ENCODE peak calls at places on chromosomes 4 and X, in eight cellular contexts. L, W, S, X, Q, E, G and C are unnamed samples. For H3K9me3, the result is how much of the 10 kb centered on the place peaks cover.

GRCh38 chrX:151983186-151983585 is 8.7 kb upstream of the GABRE start:
- DNase-seq in L (no peak), W (no peak), S (no peak), X (no peak), Q (peak), E (no peak), G (no peak), C (no peak)

GRCh38 chr4:86910369-86910768 is 18.1 kb upstream of the C4orf36 start:
- DNase-seq in L (no peak), W (no peak), S (no peak), X (no peak), Q (no peak), E (no peak), G (no peak), C (no peak)

GRCh38 chr4:18464160-18464559 is 442.6 kb upstream of the LCORL start:
- DNase-seq in L (no peak), W (no peak), S (no peak), X (no peak), Q (no peak), E (no peak), G (no peak), C (no peak)

GRCh38 chr4:87521757-87522374 is 7.3 kb downstream of the SPARCL1 start:
- DNase-seq in L (peak), W (no peak), S (no peak), X (no peak), Q (peak), E (no peak), G (no peak), C (no peak)

GRCh38 chr4:25978327-25978726 is 64.3 kb downstream of the SMIM20 start:
- DNase-seq in L (no peak), W (no peak), S (no peak), X (no peak), Q (no peak), E (no peak), G (no peak), C (no peak)

GRCh38 chr4:55853484-55854046 is at the start of gene EXOC1:
- DNase-seq in L (peak), W (peak), S (peak), X (peak), Q (peak), E (peak), G (peak), C (peak)

GRCh38 chr4:108336076-108336475 is 167.3 kb upstream of the LEF1 start:
- DNase-seq in L (no peak), W (no peak), S (no peak), X (no peak), Q (peak), E (no peak), G (no peak), C (no peak)

GRCh38 chr4:140947507-140947906 is 185.8 kb downstream of the RNF150 start:
- DNase-seq in L (no peak), W (no peak), S (no peak), X (no peak), Q (no peak), E (no peak), G (peak), C (no peak)

GRCh38 chrX:45172890-45173289 is 27.8 kb downstream of the DIPK2B start:
- DNase-seq in L (peak), W (no peak), S (no peak), X (no peak), Q (peak), E (no peak), G (no peak), C (no peak)

GRCh38 chr4:146146918-146147317 is 28.6 kb upstream of the LSM6 start:
- DNase-seq in L (no peak), W (no peak), S (no peak), X (no peak), Q (no peak), E (no peak), G (no peak), C (no peak)

GRCh38 chrX:7090506-7091095 is 56.9 kb upstream of the STS start:
- DNase-seq in L (no peak), W (no peak), S (no peak), X (no peak), Q (no peak), E (no peak), G (no peak), C (no peak)

GRCh38 chr4:3749081-3749480 is 17.1 kb upstream of the ADRA2C start:
- DNase-seq in L (no peak), W (no peak), S (no peak), X (no peak), Q (no peak), E (no peak), G (no peak), C (no peak)

GRCh38 chr4:70914631-70915030 is 12.5 kb downstream of the MOB1B start:
- DNase-seq in L (no peak), W (no peak), S (no peak), X (no peak), Q (no peak), E (no peak), G (no peak), C (no peak)

GRCh38 chr4:95224402-95224801 is 324.4 kb downstream of the UNC5C start:
- DNase-seq in L (no peak), W (no peak), S (no peak), X (no peak), Q (no peak), E (no peak), G (no peak), C (no peak)

GRCh38 chr4:103892616-103893015 is 172.8 kb upstream of the TACR3 start:
- DNase-seq in L (no peak), W (no peak), S (no peak), X (no peak), Q (peak), E (no peak), G (no peak), C (no peak)

GRCh38 chr4:27662426-27662825 is 801.8 kb downstream of the STIM2 start:
- DNase-seq in L (no peak), W (no peak), S (no peak), X (no peak), Q (no peak), E (no peak), G (no peak), C (no peak)

GRCh38 chr4:98334461-98334860 is 73.3 kb downstream of the RAP1GDS1 start:
- DNase-seq in L (no peak), W (no peak), S (no peak), X (no peak), Q (no peak), E (no peak), G (no peak), C (no peak)

GRCh38 chr4:20829958-20830357 is 129.7 kb downstream of the PACRGL start:
- DNase-seq in L (no peak), W (no peak), S (no peak), X (no peak), Q (peak), E (no peak), G (no peak), C (no peak)

GRCh38 chrX:1493877-1494510 is 41.3 kb upstream of the ASMTL start:
- DNase-seq in L (no peak), W (no peak), S (no peak), X (peak), Q (no peak), E (no peak), G (peak), C (peak)

GRCh38 chr4:72319596-72319995 is 249.4 kb downstream of the ADAMTS3 start:
- DNase-seq in L (no peak), W (no peak), S (no peak), X (no peak), Q (peak), E (no peak), G (no peak), C (no peak)

GRCh38 chr4:73692284-73692683 is 48.1 kb upstream of the CXCL8 start:
- DNase-seq in L (no peak), W (no peak), S (no peak), X (no peak), Q (peak), E (no peak), G (no peak), C (no peak)

GRCh38 chrX:24201216-24201615 is 51.7 kb downstream of the ZFX start:
- DNase-seq in L (no peak), W (no peak), S (no peak), X (no peak), Q (no peak), E (no peak), G (no peak), C (no peak)

GRCh38 chrX:24200133-24200532 is 50.6 kb downstream of the ZFX start:
- DNase-seq in L (no peak), W (no peak), S (no peak), X (no peak), Q (no peak), E (no peak), G (no peak), C (no peak)

GRCh38 chrX:24196509-24196908 is 47.0 kb downstream of the ZFX start:
- DNase-seq in L (no peak), W (no peak), S (no peak), X (no peak), Q (no peak), E (no peak), G (no peak), C (no peak)

GRCh38 chrX:24202465-24203031 is 53.0 kb downstream of the ZFX start:
- DNase-seq in L (no peak), W (no peak), S (no peak), X (no peak), Q (no peak), E (no peak), G (no peak), C (no peak)

DNA sequence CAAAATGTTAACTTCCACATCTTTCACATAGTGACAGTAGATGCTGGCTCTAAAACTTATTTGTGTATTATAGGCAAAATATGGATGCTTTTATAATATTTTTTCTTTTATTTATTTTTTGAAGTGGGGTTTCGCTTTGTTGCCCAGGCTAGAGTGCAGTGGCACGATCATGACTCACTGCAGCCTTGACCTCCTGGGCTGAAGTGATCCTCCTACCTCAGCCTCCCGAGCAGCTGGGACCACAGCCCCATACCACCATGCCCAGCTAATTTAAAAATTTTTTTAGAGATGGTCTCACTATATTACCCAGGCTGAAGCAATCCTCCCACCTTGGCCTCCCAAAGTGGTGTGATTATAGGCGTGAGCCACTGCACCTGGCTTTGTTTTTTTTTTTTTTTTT is 48.6 kb downstream of the ZFX start:
- DNase-seq in L (no peak), W (no peak), S (no peak), X (no peak), Q (no peak), E (no peak), G (no peak), C (no peak)
- TF ChIP-seq CTCF in L (no peak), W (no peak), S (no peak), X (no peak), Q (no peak), E (no peak), G (no peak), C (no peak)

DNA sequence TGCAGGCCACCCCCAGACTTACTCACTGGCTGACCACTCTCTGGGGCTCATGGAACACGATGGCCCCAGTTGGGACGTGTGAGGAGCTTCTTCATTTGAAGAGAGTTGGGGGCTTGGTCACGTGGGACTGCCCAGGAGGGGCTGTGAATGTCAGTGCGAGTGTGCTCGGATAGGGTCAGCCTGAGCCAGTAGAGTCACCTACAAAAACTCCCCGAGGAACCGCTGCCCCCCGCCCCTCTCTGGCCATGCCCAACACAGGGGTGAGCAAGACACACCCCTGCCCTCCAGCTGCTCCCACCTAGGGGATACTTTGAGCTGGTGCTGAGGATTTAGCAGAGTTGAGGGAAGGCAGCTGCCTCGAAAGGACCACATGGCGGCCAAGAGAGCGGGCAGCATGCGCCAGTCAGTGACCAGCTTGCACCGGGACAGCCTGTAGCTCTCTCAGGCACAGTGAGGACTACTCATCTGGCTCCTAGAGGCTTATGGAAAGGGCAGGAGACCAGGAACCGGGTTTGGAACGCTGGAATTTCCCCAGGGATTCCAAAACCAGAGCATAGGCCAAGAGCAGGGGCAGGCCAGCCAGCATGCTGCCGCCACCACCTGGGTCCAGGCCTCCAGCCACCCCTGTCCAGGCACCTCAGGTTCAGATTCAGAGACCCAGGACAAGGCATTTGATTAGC is 8.4 kb downstream of the PNMA6E start:
- DNase-seq in L (no peak), W (no peak), S (no peak), X (no peak), Q (no peak), E (no peak), G (no peak), C (no peak)
- H3K9me3 ChIP-seq in L (under half), W (under half), S (under half), X (under half), Q (under half), E (under half), G (under half), C (under half)

GRCh38 chrX:13472975-13473665 is 96.3 kb upstream of the EGFL6 start:
- DNase-seq in L (no peak), W (no peak), S (no peak), X (no peak), Q (no peak), E (no peak), G (no peak), C (no peak)
- H3K4me3 ChIP-seq in L (no peak), W (peak), S (no peak), X (no peak), Q (no peak), E (no peak), G (no peak), C (no peak)

GRCh38 chr4:123018391-123018755 is 96.0 kb upstream of the NUDT6 start:
- DNase-seq in L (no peak), W (no peak), S (no peak), X (no peak), Q (no peak), E (no peak), G (no peak), C (no peak)

GRCh38 chr4:123017636-123018390 is 95.4 kb upstream of the NUDT6 start:
- DNase-seq in L (no peak), W (no peak), S (no peak), X (no peak), Q (peak), E (no peak), G (no peak), C (no peak)

GRCh38 chr4:123017078-123017477 is 94.7 kb upstream of the NUDT6 start:
- DNase-seq in L (no peak), W (no peak), S (no peak), X (no peak), Q (no peak), E (no peak), G (no peak), C (no peak)

GRCh38 chr4:123014038-123014437 is 91.6 kb upstream of the NUDT6 start:
- DNase-seq in L (no peak), W (no peak), S (no peak), X (no peak), Q (peak), E (no peak), G (no peak), C (no peak)
- TF ChIP-seq CTCF in L (no peak), W (no peak), S (no peak), X (no peak), Q (no peak), E (no peak), G (no peak), C (no peak)

DNA sequence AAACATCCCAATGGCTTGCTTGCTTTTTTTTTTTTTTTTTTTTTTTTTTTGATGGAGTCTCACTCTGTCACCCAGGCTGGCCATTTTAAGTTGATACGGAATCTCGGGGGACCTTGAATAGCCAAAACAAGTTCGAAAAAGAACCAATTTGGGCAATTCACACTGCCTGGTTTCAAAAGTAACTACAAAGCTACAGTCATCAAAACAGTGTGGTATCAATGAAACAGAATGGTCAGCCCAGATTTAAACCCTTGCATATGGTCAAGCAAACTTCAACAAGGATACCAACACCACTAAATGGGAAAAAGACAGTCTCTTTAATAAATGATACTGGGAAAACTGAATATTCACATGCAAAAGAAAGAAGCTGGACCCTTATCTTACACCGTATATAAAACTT is 41.8 kb downstream of the BRCC3 start:
- DNase-seq in L (no peak), W (no peak), S (no peak), X (no peak), Q (no peak), E (no peak), G (no peak), C (no peak)
- H3K9me3 ChIP-seq in L (under half), W (under half), S (under half), X (under half), Q (under half), E (under half), G (under half), C (under half)

GRCh38 chr4:69073375-69073774 is 22.9 kb upstream of the UGT2B7 start:
- DNase-seq in L (no peak), W (no peak), S (no peak), X (no peak), Q (no peak), E (no peak), G (no peak), C (no peak)

GRCh38 chr4:69069085-69069484 is 27.2 kb upstream of the UGT2B7 start:
- DNase-seq in L (no peak), W (no peak), S (no peak), X (no peak), Q (no peak), E (no peak), G (no peak), C (peak)

GRCh38 chr4:69066945-69067344 is 29.3 kb upstream of the UGT2B7 start:
- DNase-seq in L (no peak), W (no peak), S (no peak), X (no peak), Q (peak), E (no peak), G (no peak), C (no peak)

GRCh38 chr4:69071286-69071685 is 25.0 kb upstream of the UGT2B7 start:
- DNase-seq in L (no peak), W (no peak), S (no peak), X (no peak), Q (no peak), E (no peak), G (no peak), C (no peak)

GRCh38 chr4:69070590-69070989 is 25.7 kb upstream of the UGT2B7 start:
- DNase-seq in L (no peak), W (no peak), S (no peak), X (no peak), Q (no peak), E (no peak), G (no peak), C (no peak)
- H3K4me3 ChIP-seq in L (no peak), W (no peak), S (no peak), X (no peak), Q (no peak), E (no peak), G (no peak), C (no peak)

DNA sequence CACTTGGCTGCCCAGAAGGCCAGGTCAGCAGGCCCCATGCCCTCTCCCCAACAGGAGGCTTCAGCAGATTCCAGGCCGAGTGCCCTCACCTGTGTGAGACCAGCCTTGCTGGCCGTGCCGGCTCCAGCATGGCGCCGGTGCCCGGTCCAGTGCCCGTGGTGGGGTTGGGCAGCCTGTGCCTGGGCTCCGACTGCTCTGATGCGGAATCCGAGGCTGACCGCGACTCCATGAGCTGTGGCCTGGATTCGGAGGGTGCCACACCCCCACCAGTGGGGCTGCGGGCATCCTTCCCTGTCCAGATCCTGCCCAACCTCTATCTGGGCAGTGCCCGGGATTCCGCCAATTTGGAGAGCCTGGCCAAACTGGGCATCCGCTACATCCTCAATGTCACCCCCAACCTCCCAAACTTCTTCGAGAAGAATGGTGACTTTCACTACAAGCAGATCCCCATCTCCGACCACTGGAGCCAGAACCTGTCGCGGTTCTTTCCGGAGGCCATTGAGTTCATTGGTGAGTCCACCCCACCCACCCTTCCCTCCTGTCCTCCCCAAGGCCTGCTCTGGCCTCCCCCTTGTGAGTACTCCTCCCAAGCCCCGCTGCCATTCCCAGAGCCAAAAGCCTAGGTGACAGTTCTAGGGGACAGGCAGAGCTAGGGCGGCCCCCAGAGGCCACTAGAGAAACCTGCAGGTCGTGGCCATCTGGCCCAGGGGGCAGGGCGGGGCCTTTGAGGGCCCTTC is 2.3 kb downstream of the DUSP9 start:
- DNase-seq in L (no peak), W (no peak), S (no peak), X (peak), Q (no peak), E (no peak), G (no peak), C (peak)
- TF ChIP-seq CTCF in L (peak), W (no peak), S (peak), X (peak), Q (peak), E (peak), G (no peak), C (peak)

GRCh38 chr4:8729408-8730149 is 137.0 kb downstream of the CPZ start:
- DNase-seq in L (no peak), W (no peak), S (no peak), X (peak), Q (no peak), E (no peak), G (peak), C (no peak)
- H3K9me3 ChIP-seq in L (under half), W (under half), S (under half), X (under half), Q (under half), E (under half), G (under half), C (under half)

GRCh38 chr4:153114771-153115321 is 89.4 kb upstream of the TRIM2 start:
- DNase-seq in L (peak), W (no peak), S (no peak), X (no peak), Q (peak), E (peak), G (no peak), C (no peak)
- H3K4me3 ChIP-seq in L (peak), W (peak), S (no peak), X (no peak), Q (no peak), E (peak), G (no peak), C (no peak)